ENCODE peak calls at places on chromosomes 12 and 14, in seven cellular contexts. U is A549, K is stomach, C is tibial nerve, O is upper lobe of left lung, N is ovary, M is HepG2. W is an unnamed sample.

GRCh38 chr14:69346710-69347109 is 51.4 kb downstream of the ERH start:
- DNase-seq in C (no peak), K (peak), N (peak), M (no peak), U (peak), O (no peak), W (no peak)

GRCh38 chr14:104442611-104443390 is 136.8 kb upstream of the C14orf180 start:
- DNase-seq in C (no peak), N (peak), O (no peak), U (no peak), M (no peak), K (no peak), W (peak)

GRCh38 chr14:60915781-60916180 is 65.1 kb downstream of the TRMT5 start:
- DNase-seq in K (no peak), N (no peak), C (no peak), O (no peak), U (no peak), M (no peak), W (no peak)

GRCh38 chr14:99754141-99755067 is 38.8 kb upstream of the EML1 start:
- DNase-seq in U (no peak), N (no peak), O (peak), M (no peak), C (no peak), K (no peak), W (no peak)

GRCh38 chr12:31444801-31445200 is 118.9 kb upstream of the SINHCAF start:
- DNase-seq in U (no peak), M (no peak), O (no peak), C (no peak), K (no peak), N (no peak), W (no peak)

GRCh38 chr14:75399819-75400678 is 27.8 kb upstream of the JDP2 start:
- DNase-seq in N (peak), C (peak), O (no peak), M (no peak), U (peak), K (peak), W (peak)

GRCh38 chr12:94205738-94206310 is 57.4 kb downstream of the PLXNC1 start:
- DNase-seq in C (no peak), O (no peak), U (no peak), M (no peak), K (no peak), N (no peak), W (no peak)

GRCh38 chr12:54145844-54146243 is 42.9 kb downstream of the SMUG1 start:
- DNase-seq in N (no peak), U (no peak), O (no peak), M (no peak), C (no peak), K (no peak), W (no peak)

GRCh38 chr14:95290769-95291440 is 28.8 kb downstream of the CLMN start:
- DNase-seq in U (no peak), O (no peak), C (no peak), N (no peak), M (no peak), K (peak), W (no peak)

GRCh38 chr14:74089251-74090020 is 4.7 kb downstream of the LIN52 start:
- DNase-seq in O (no peak), N (no peak), C (no peak), M (no peak), K (no peak), U (no peak), W (no peak)

GRCh38 chr14:24080142-24080530 is 8.8 kb downstream of the CPNE6 start:
- DNase-seq in K (no peak), U (no peak), C (no peak), M (no peak), N (no peak), O (no peak), W (no peak)

GRCh38 chr12:4589941-4590340 is 27.9 kb downstream of the DYRK4 start:
- DNase-seq in M (no peak), C (no peak), K (no peak), U (no peak), N (no peak), O (no peak), W (peak)

GRCh38 chr12:4591180-4591687 is 29.2 kb downstream of the DYRK4 start:
- DNase-seq in C (no peak), O (no peak), K (no peak), N (no peak), M (no peak), U (no peak), W (peak)

GRCh38 chr12:4595881-4596280 is 33.9 kb downstream of the DYRK4 start:
- DNase-seq in O (no peak), N (no peak), K (no peak), U (no peak), M (no peak), C (no peak), W (peak)
- TF ChIP-seq EP300 in O (no peak), N (no peak), K (no peak), U (no peak), M (no peak), C (no peak), W (no peak)

DNA sequence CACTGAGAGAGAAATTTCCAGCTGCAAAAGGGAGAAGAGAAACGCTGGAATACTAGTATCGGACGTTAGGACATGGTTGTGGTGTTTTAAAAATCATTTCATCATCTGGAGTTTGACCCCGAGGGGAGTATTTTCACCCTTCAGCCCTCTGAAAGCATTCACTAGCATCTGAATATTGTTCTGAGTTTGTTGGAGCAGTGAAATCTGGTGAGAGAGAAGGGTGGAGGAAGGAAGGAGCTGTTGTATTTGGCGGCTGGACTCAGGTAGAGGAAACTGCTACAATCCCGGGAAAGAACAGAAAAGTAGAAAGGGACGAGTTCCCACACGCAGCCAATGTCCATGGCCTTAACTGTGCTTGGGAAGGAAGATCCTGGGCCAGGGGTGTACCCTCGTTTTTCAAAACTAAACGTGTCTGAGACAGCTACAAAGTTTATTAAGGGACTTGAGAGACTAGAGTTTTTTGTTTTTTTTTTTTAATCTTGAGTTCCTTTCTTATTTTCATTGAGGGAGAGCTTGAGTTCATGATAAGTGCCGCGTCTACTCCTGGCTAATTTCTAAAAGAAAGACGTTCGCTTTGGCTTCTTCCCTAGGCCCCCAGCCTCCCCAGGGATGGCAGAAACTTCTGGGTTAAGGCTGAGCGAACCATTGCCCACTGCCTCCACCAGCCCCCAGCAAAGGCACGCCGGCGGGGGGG is 870 bp upstream of the CDKN1B start:
- DNase-seq in N (no peak), U (peak), M (peak), C (no peak), O (no peak), K (no peak), W (peak)
- TF ChIP-seq POLR2A in N (no peak), U (no peak), M (peak), C (no peak), O (no peak), K (no peak), W (no peak)

GRCh38 chr14:71590131-71590530 is 342.1 kb upstream of the RGS6 start:
- DNase-seq in U (no peak), C (no peak), N (no peak), O (no peak), K (no peak), M (no peak), W (no peak)
- H3K4me3 ChIP-seq in U (no peak), C (no peak), N (no peak), O (no peak), K (no peak), M (no peak), W (no peak)

GRCh38 chr12:132310181-132311040 is 19.0 kb downstream of the GALNT9 start:
- DNase-seq in C (no peak), O (peak), N (no peak), U (no peak), K (no peak), M (no peak), W (no peak)
- TF ChIP-seq EP300 in C (no peak), O (no peak), N (no peak), U (no peak), K (no peak), M (no peak), W (no peak)

W was measured in esophagus muscularis mucosa.